ENCODE peak calls at places on chromosome 5, in ten cellular contexts. U, V, O, W, A, C, I, K, P and T are unnamed samples.
A peak's percentile ranks its signal among the peaks of the same experiment; 100 is the strongest.

GRCh38 chr5:58135571-58136335 is 324.1 kb downstream of the PLK2 start:
- DNase-seq in U (no peak), V (no peak), O (no peak), W (no peak), A (no peak), C (no peak), I (peak; percentile 84), K (no peak), P (no peak), T (no peak)

GRCh38 chr5:7261049-7261448 is 134.9 kb upstream of the ADCY2 start:
- DNase-seq in U (no peak), V (peak; percentile 48), O (peak; percentile 30), W (no peak), A (no peak), C (peak; percentile 5), I (peak; percentile 22), K (no peak), P (peak; percentile 9), T (peak; percentile 2)

GRCh38 chr5:9903806-9904205 is 273.7 kb upstream of the TAS2R1 start:
- DNase-seq in U (no peak), V (no peak), O (no peak), W (no peak), A (no peak), C (peak; percentile 67), I (peak; percentile 55), K (no peak), P (no peak), T (no peak)

GRCh38 chr5:172860520-172861443 is 26.7 kb downstream of the ERGIC1 start:
- DNase-seq in U (no peak), V (no peak), O (no peak), W (no peak), A (no peak), C (no peak), I (peak; percentile 39), K (peak; percentile 95), P (no peak), T (no peak)

GRCh38 chr5:92552206-92553160 is 1028.5 kb downstream of the NR2F1-AS1 start:
- DNase-seq in U (no peak), V (no peak), O (no peak), W (no peak), A (peak; percentile 45), C (peak; percentile 71), I (peak; percentile 99), K (no peak), P (no peak), T (no peak)

GRCh38 chr5:14595189-14595588 is 13.6 kb downstream of the OTULINL start:
- DNase-seq in U (no peak), V (no peak), O (no peak), W (no peak), A (no peak), C (no peak), I (no peak), K (no peak), P (no peak), T (no peak)

GRCh38 chr5:57505640-57506039 is 23.0 kb upstream of the ACTBL2 start:
- DNase-seq in U (no peak), V (no peak), O (no peak), W (no peak), A (no peak), C (no peak), I (no peak), K (no peak), P (no peak), T (no peak)

GRCh38 chr5:80246995-80247729 is 8.7 kb downstream of the SERINC5 start:
- DNase-seq in U (no peak), V (peak; percentile 25), O (peak; percentile 31), W (no peak), A (no peak), C (no peak), I (peak; percentile 93), K (peak; percentile 50), P (peak; percentile 47), T (no peak)

GRCh38 chr5:180333661-180334060 is 19.5 kb downstream of the GFPT2 start:
- DNase-seq in U (no peak), V (no peak), O (no peak), W (no peak), A (no peak), C (no peak), I (peak; percentile 74), K (no peak), P (no peak), T (no peak)

GRCh38 chr5:74367241-74367733 is 273.2 kb downstream of the ENC1 start:
- DNase-seq in U (no peak), V (no peak), O (no peak), W (no peak), A (no peak), C (no peak), I (no peak), K (no peak), P (no peak), T (no peak)

GRCh38 chr5:53430618-53431252 is 49.7 kb upstream of the FST start:
- DNase-seq in U (no peak), V (no peak), O (no peak), W (no peak), A (no peak), C (no peak), I (peak; percentile 77), K (no peak), P (no peak), T (no peak)

GRCh38 chr5:73506459-73506955 is 8.3 kb downstream of the BTF3 start:
- DNase-seq in U (no peak), V (no peak), O (no peak), W (no peak), A (no peak), C (no peak), I (no peak), K (no peak), P (no peak), T (no peak)

GRCh38 chr5:158886957-158887356 is 212.8 kb downstream of the EBF1 start:
- DNase-seq in U (no peak), V (no peak), O (no peak), W (no peak), A (no peak), C (no peak), I (no peak), K (no peak), P (no peak), T (no peak)

GRCh38 chr5:59772206-59772605 is 121.3 kb downstream of the PDE4D start:
- DNase-seq in U (no peak), V (no peak), O (no peak), W (no peak), A (no peak), C (no peak), I (no peak), K (no peak), P (no peak), T (no peak)

GRCh38 chr5:14410068-14410941 is 171.3 kb upstream of the OTULINL start:
- DNase-seq in U (no peak), V (no peak), O (no peak), W (no peak), A (no peak), C (no peak), I (peak; percentile 34), K (no peak), P (no peak), T (no peak)

GRCh38 chr5:74631088-74631960 is 9.2 kb downstream of the ENC1 start:
- DNase-seq in U (no peak), V (no peak), O (no peak), W (no peak), A (no peak), C (peak; percentile 69), I (peak; percentile 93), K (no peak), P (no peak), T (no peak)

GRCh38 chr5:176740702-176741565 is 69.4 kb upstream of the UNC5A start:
- DNase-seq in U (no peak), V (peak; percentile 2), O (no peak), W (no peak), A (no peak), C (no peak), I (no peak), K (no peak), P (no peak), T (no peak)

GRCh38 chr5:115875447-115875846 is 33.7 kb downstream of the AP3S1 start:
- DNase-seq in U (no peak), V (no peak), O (no peak), W (no peak), A (no peak), C (no peak), I (no peak), K (no peak), P (no peak), T (no peak)

GRCh38 chr5:133082128-133082527 is 30.3 kb downstream of the HSPA4 start:
- DNase-seq in U (no peak), V (no peak), O (no peak), W (no peak), A (no peak), C (no peak), I (no peak), K (no peak), P (no peak), T (no peak)

GRCh38 chr5:40410231-40410861 is 269.4 kb upstream of the PTGER4 start:
- DNase-seq in U (peak; percentile 41), V (no peak), O (no peak), W (no peak), A (peak; percentile 85), C (no peak), I (peak; percentile 86), K (no peak), P (no peak), T (peak; percentile 94)